ENCODE peak calls at places on chromosomes 16 and 17, in seven cellular contexts. U is Panc1, K is HL-60, F is breast epithelium, E is HepG2, I is stomach, C is GM12878. H is an unnamed sample.

GRCh38 chr17:17460038-17460437 is 16.8 kb upstream of the MED9 start:
- DNase-seq in U (no peak), K (no peak), F (no peak), E (no peak), I (no peak), C (no peak), H (no peak)

GRCh38 chr17:35046740-35047283 is 16.7 kb downstream of the RFFL start:
- DNase-seq in U (no peak), K (no peak), F (no peak), E (peak), I (no peak), C (peak), H (peak)

GRCh38 chr17:76248013-76248782 is 7.9 kb upstream of the RNF157 start:
- DNase-seq in U (no peak), K (no peak), F (no peak), E (no peak), I (peak), C (no peak), H (no peak)

GRCh38 chr17:43758086-43758485 is 505 bp downstream of the SOST start:
- DNase-seq in U (no peak), K (no peak), F (no peak), E (no peak), I (no peak), C (no peak), H (no peak)

GRCh38 chr17:74750327-74751069 is 2.1 kb downstream of the NHERF1 start:
- DNase-seq in U (no peak), K (no peak), F (peak), E (peak), I (peak), C (no peak), H (no peak)

GRCh38 chr17:5035356-5035755 is at the start of gene SLC52A1:
- DNase-seq in U (no peak), K (no peak), F (no peak), E (no peak), I (no peak), C (no peak), H (no peak)

GRCh38 chr17:59332890-59333377 is 1.5 kb downstream of the YPEL2 start:
- DNase-seq in U (no peak), K (peak), F (peak), E (no peak), I (peak), C (no peak), H (no peak)

GRCh38 chr17:50165867-50166517 is at the start of gene SGCA:
- DNase-seq in U (no peak), K (no peak), F (no peak), E (no peak), I (no peak), C (no peak), H (no peak)

GRCh38 chr17:82118815-82119380 is 20.9 kb upstream of the FASN start:
- DNase-seq in U (no peak), K (no peak), F (no peak), E (peak), I (no peak), C (no peak), H (no peak)

GRCh38 chr16:85819245-85819644 is 19.8 kb downstream of the COX4I1 start:
- DNase-seq in U (peak), K (peak), F (peak), E (peak), I (peak), C (peak), H (peak)

GRCh38 chr16:11414815-11415775 is 69.8 kb downstream of the RMI2 start:
- DNase-seq in U (no peak), K (no peak), F (no peak), E (no peak), I (no peak), C (no peak), H (no peak)

GRCh38 chr16:86462334-86463084 is 47.8 kb upstream of the FOXF1 start:
- DNase-seq in U (no peak), K (no peak), F (no peak), E (no peak), I (no peak), C (no peak), H (no peak)

GRCh38 chr16:85900031-85900792 is 1.2 kb downstream of the IRF8 start:
- DNase-seq in U (no peak), K (no peak), F (no peak), E (no peak), I (peak), C (no peak), H (no peak)

GRCh38 chr17:28755486-28755885 is 11.7 kb downstream of the TRAF4 start:
- DNase-seq in U (no peak), K (no peak), F (no peak), E (no peak), I (no peak), C (no peak), H (no peak)

GRCh38 chr17:75843577-75844529 is at the start of gene UNC13D:
- DNase-seq in U (no peak), K (peak), F (peak), E (peak), I (peak), C (no peak), H (peak)

GRCh38 chr16:79437764-79438728 is 162.5 kb downstream of the MAF start:
- DNase-seq in U (no peak), K (no peak), F (peak), E (no peak), I (no peak), C (no peak), H (no peak)

GRCh38 chr16:50144211-50144610 is 8.9 kb upstream of the TENT4B start:
- DNase-seq in U (no peak), K (no peak), F (no peak), E (no peak), I (no peak), C (no peak), H (no peak)

GRCh38 chr17:19263621-19264010 is 26.4 kb downstream of the EPN2 start:
- DNase-seq in U (no peak), K (no peak), F (no peak), E (no peak), I (no peak), C (no peak), H (no peak)
- TF ChIP-seq POLR2AphosphoS5 in U (no peak), K (no peak), F (peak), E (no peak), I (no peak), C (no peak), H (no peak)

GRCh38 chr17:79842656-79843474 is 3.6 kb upstream of the CBX4 start:
- DNase-seq in U (no peak), K (no peak), F (no peak), E (no peak), I (no peak), C (no peak), H (no peak)
- TF ChIP-seq POLR2AphosphoS5 in U (no peak), K (no peak), F (peak), E (no peak), I (no peak), C (no peak), H (no peak)

DNA sequence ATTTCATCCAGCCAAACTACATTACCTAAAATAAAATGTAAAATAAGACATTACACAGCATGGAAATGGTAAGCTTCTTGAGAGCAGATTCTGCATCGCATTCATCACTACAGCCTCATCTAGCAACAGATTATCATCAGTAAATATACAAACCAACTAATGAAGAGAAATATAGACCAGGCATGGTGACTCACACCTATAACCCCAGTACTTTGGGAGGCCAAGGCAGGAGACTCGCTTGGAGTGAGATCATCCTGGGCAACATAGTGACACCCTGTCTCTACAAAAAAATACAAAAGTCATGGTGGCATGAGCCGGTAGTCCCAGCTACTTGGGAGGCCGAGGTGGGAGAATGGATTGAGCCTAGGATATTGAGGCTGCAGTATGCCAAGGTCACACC is 19.9 kb downstream of the NCBP3 start:
- DNase-seq in U (no peak), K (no peak), F (no peak), E (no peak), I (no peak), C (no peak), H (no peak)
- TF ChIP-seq POLR2AphosphoS5 in U (no peak), K (no peak), F (no peak), E (no peak), I (no peak), C (no peak), H (no peak)

GRCh38 chr17:66414528-66415175 is 112.2 kb downstream of the PRKCA start:
- DNase-seq in U (no peak), K (no peak), F (no peak), E (no peak), I (no peak), C (no peak), H (no peak)

GRCh38 chr17:66417300-66417719 is 114.9 kb downstream of the PRKCA start:
- DNase-seq in U (no peak), K (no peak), F (no peak), E (peak), I (no peak), C (no peak), H (no peak)

GRCh38 chr17:66416207-66416940 is 114.0 kb downstream of the PRKCA start:
- DNase-seq in U (no peak), K (no peak), F (no peak), E (no peak), I (no peak), C (no peak), H (no peak)

GRCh38 chr17:66413564-66414520 is 111.4 kb downstream of the PRKCA start:
- DNase-seq in U (no peak), K (no peak), F (no peak), E (no peak), I (no peak), C (no peak), H (no peak)

GRCh38 chr17:66415366-66416206 is 113.2 kb downstream of the PRKCA start:
- DNase-seq in U (no peak), K (no peak), F (no peak), E (peak), I (peak), C (no peak), H (no peak)
- TF ChIP-seq POLR2AphosphoS5 in U (no peak), K (no peak), F (no peak), E (no peak), I (no peak), C (no peak), H (no peak)

DNA sequence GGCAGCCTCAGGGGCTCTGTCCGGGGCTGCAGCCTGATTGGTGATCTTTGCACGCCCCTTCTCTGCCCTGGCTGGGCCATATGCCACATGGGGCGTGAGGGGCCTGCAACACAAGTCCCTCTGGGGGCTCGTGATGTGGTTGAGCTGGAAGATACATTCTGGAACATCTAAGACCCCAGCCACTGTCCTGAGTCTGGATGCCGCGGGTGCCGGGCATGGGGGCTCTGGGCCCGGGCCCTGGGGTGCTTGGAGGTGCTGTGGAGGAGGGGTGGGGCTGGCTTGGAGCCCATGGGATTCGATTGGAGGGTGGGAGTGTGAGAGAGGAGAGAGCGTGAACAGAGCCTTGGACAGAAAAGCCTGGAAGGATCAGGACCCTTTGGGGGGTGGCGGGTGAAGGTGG is 39.4 kb downstream of the JPH3 start:
- DNase-seq in U (no peak), K (no peak), F (no peak), E (no peak), I (no peak), C (no peak), H (no peak)
- TF ChIP-seq POLR2AphosphoS5 in U (no peak), K (no peak), F (no peak), E (no peak), I (no peak), C (no peak), H (no peak)

GRCh38 chr17:68087851-68088250 is 52.3 kb downstream of the KPNA2 start:
- DNase-seq in U (no peak), K (no peak), F (no peak), E (no peak), I (no peak), C (no peak), H (no peak)

GRCh38 chr17:68080411-68081150 is 45.0 kb downstream of the KPNA2 start:
- DNase-seq in U (no peak), K (no peak), F (no peak), E (no peak), I (no peak), C (no peak), H (no peak)

GRCh38 chr17:68089881-68090280 is 54.3 kb downstream of the KPNA2 start:
- DNase-seq in U (no peak), K (peak), F (peak), E (peak), I (peak), C (no peak), H (no peak)

GRCh38 chr17:68085751-68086445 is 50.4 kb downstream of the KPNA2 start:
- DNase-seq in U (no peak), K (peak), F (no peak), E (no peak), I (peak), C (no peak), H (no peak)
- TF ChIP-seq POLR2AphosphoS5 in U (no peak), K (no peak), F (no peak), E (no peak), I (no peak), C (no peak), H (no peak)

H was measured in GM12891.